ENCODE peak calls at places on chromosomes 16 and 17, in seven cellular contexts. D is A549; L is NCI-H2081; J is renal cortical epithelial cell; U is NCI-H1417; Y is AG08395; V is activated CD4-positive, alpha-beta memory T cell treated with anti-CD3 and anti-CD28 coated beads for 36 hours. T is an unnamed sample.

GRCh38 chr17:13601776-13602551 is at the start of gene HS3ST3A1:
- DNase-seq in D (no peak), L (no peak), J (peak), U (no peak), Y (peak), V (peak), T (peak)

GRCh38 chr16:19130852-19131808 is 17.4 kb downstream of the ITPRIPL2 start:
- DNase-seq in D (peak), L (no peak), J (peak), U (no peak), Y (peak), V (peak), T (peak)

GRCh38 chr16:24789881-24790280 is 55.9 kb upstream of the SLC5A11 start:
- DNase-seq in D (no peak), L (no peak), J (peak), U (no peak), Y (no peak), V (no peak), T (no peak)

GRCh38 chr16:19717319-19717718 is 708 bp downstream of the KNOP1 start:
- DNase-seq in D (no peak), L (no peak), J (no peak), U (no peak), Y (no peak), V (no peak), T (no peak)

GRCh38 chr17:50541916-50542688 is 4.9 kb upstream of the SPATA20 start:
- DNase-seq in D (peak), L (peak), J (peak), U (peak), Y (peak), V (peak), T (peak)

GRCh38 chr17:72659811-72660210 is 432.7 kb downstream of the SLC39A11 start:
- DNase-seq in D (no peak), L (no peak), J (no peak), U (no peak), Y (no peak), V (no peak), T (no peak)

GRCh38 chr16:89436362-89436761 is 54.0 kb downstream of the ANKRD11 start:
- DNase-seq in D (no peak), L (no peak), J (no peak), U (no peak), Y (no peak), V (no peak), T (no peak)

GRCh38 chr16:66521951-66522771 is 27.8 kb downstream of the TK2 start:
- DNase-seq in D (no peak), L (no peak), J (peak), U (no peak), Y (peak), V (peak), T (peak)

GRCh38 chr16:3609895-3610697 is 1.3 kb downstream of the SLX4 start:
- DNase-seq in D (no peak), L (no peak), J (no peak), U (no peak), Y (no peak), V (no peak), T (no peak)

GRCh38 chr16:70428178-70428998 is 10.5 kb downstream of the ST3GAL2 start:
- DNase-seq in D (peak), L (no peak), J (peak), U (no peak), Y (peak), V (peak), T (peak)

GRCh38 chr16:165539-166374 is at the start of gene HBM:
- DNase-seq in D (no peak), L (no peak), J (no peak), U (no peak), Y (no peak), V (peak), T (no peak)

GRCh38 chr17:2375406-2375805 is 25.5 kb downstream of the MNT start:
- DNase-seq in D (no peak), L (no peak), J (no peak), U (no peak), Y (no peak), V (no peak), T (no peak)

GRCh38 chr16:53864819-53865491 is 161.0 kb downstream of the FTO start:
- DNase-seq in D (peak), L (peak), J (peak), U (no peak), Y (peak), V (peak), T (no peak)

GRCh38 chr16:23129686-23130085 is 19.6 kb downstream of the USP31 start:
- DNase-seq in D (no peak), L (no peak), J (no peak), U (no peak), Y (no peak), V (no peak), T (no peak)

GRCh38 chr16:49492090-49492801 is 118.6 kb downstream of the C16orf78 start:
- DNase-seq in D (peak), L (no peak), J (no peak), U (peak), Y (no peak), V (peak), T (no peak)

GRCh38 chr17:69060835-69061234 is at the start of gene ABCA9:
- DNase-seq in D (no peak), L (no peak), J (peak), U (no peak), Y (peak), V (no peak), T (peak)

GRCh38 chr16:20674684-20675487 is 22.6 kb downstream of the ACSM1 start:
- DNase-seq in D (no peak), L (no peak), J (peak), U (no peak), Y (no peak), V (peak), T (no peak)

GRCh38 chr16:76583466-76583865 is 306.3 kb downstream of the CNTNAP4 start:
- DNase-seq in D (no peak), L (peak), J (no peak), U (peak), Y (no peak), V (no peak), T (no peak)

GRCh38 chr16:35188288-35189155 is 1729.1 kb downstream of the TP53TG3F start:
- DNase-seq in D (peak), L (peak), J (no peak), U (no peak), Y (no peak), V (no peak), T (no peak)

GRCh38 chr16:74448990-74449389 is 27.7 kb upstream of the CLEC18B start:
- DNase-seq in D (peak), L (no peak), J (peak), U (no peak), Y (peak), V (no peak), T (peak)

T was measured in brain microvascular endothelial cell.